ENCODE peak calls at places on chromosomes 3 and 15, in four cellular contexts. One of them, this sample, is unnamed.

GRCh38 chr15:89524184-89524583 is 27.8 kb upstream of the RHCG start:
- DNase-seq in GM03348: no peak
- DNase-seq in RWPE1: no peak
- DNase-seq in CD8-positive, alpha-beta T cell: no peak
- DNase-seq in this sample: no peak

GRCh38 chr15:70447927-70448698 is 315.2 kb downstream of the UACA start:
- DNase-seq in GM03348: no peak
- DNase-seq in RWPE1: no peak
- DNase-seq in CD8-positive, alpha-beta T cell: peak
- DNase-seq in this sample: no peak

GRCh38 chr15:101135532-101136166 is 116.2 kb downstream of the CHSY1 start:
- DNase-seq in GM03348: no peak
- DNase-seq in RWPE1: no peak
- DNase-seq in CD8-positive, alpha-beta T cell: no peak
- DNase-seq in this sample: no peak

GRCh38 chr3:31157028-31157694 is 262.7 kb upstream of the GADL1 start:
- DNase-seq in GM03348: no peak
- DNase-seq in RWPE1: no peak
- DNase-seq in CD8-positive, alpha-beta T cell: no peak
- DNase-seq in this sample: no peak

GRCh38 chr3:107124885-107125284 is 252.4 kb upstream of the CCDC54 start:
- DNase-seq in GM03348: peak
- DNase-seq in RWPE1: peak
- DNase-seq in CD8-positive, alpha-beta T cell: no peak
- DNase-seq in this sample: no peak

GRCh38 chr3:149479621-149480325 is 5.3 kb downstream of the TM4SF4 start:
- DNase-seq in GM03348: no peak
- DNase-seq in RWPE1: no peak
- DNase-seq in CD8-positive, alpha-beta T cell: no peak
- DNase-seq in this sample: no peak

GRCh38 chr3:50396502-50396901 is 37.2 kb upstream of the TMEM115 start:
- DNase-seq in GM03348: no peak
- DNase-seq in RWPE1: peak
- DNase-seq in CD8-positive, alpha-beta T cell: no peak
- DNase-seq in this sample: peak

GRCh38 chr15:83747050-83747717 is 93.3 kb downstream of the ADAMTSL3 start:
- DNase-seq in GM03348: peak
- DNase-seq in RWPE1: peak
- DNase-seq in CD8-positive, alpha-beta T cell: no peak
- DNase-seq in this sample: peak

This sample was measured in mammary epithelial cell.